ENCODE peak calls at places on chromosomes 7 and 10, in ten cellular contexts. G is WTC11; X is AG09309; F is T follicular helper cell; D is H7; H is NCI-H2081; P is stimulated activated CD8-positive, alpha-beta memory T cell treated with anti-CD3 and anti-CD28 coated beads, Interleukin-4, amount 100 ng/mL, for 4 hours; E is astrocyte of the cerebellum; N is dermis microvascular lymphatic vessel endothelial cell; B is fibroblast of the conjunctiva. K is an unnamed sample.
A peak's percentile ranks its signal among the peaks of the same experiment; 100 is the strongest.

GRCh38 chr10:76066457-76066856 is 635.0 kb downstream of the LRMDA start:
- DNase-seq in B (no peak), G (no peak), D (no peak), E (no peak), P (no peak), F (no peak), H (no peak), N (no peak), X (no peak), K (no peak)

GRCh38 chr7:149783386-149784250 is 10.2 kb upstream of the ZNF467 start:
- DNase-seq in H (no peak), G (no peak), N (no peak), P (no peak), D (peak; percentile 90), B (no peak), X (no peak), F (no peak), E (no peak), K (no peak)

GRCh38 chr7:131556055-131556911 is at the start of gene PODXL:
- DNase-seq in H (peak; percentile 71), N (no peak), X (no peak), D (peak; percentile 99), B (no peak), P (no peak), E (no peak), F (peak; percentile 11), G (peak; percentile 79), K (peak; percentile 60)

GRCh38 chr10:34743804-34744203 is 71.3 kb downstream of the PARD3 start:
- DNase-seq in P (no peak), F (no peak), N (no peak), X (no peak), D (no peak), G (no peak), H (no peak), E (no peak), B (no peak), K (no peak)

GRCh38 chr7:141073173-141073640 is 657 bp upstream of the TMEM178B start:
- DNase-seq in B (no peak), P (no peak), D (peak; percentile 83), E (no peak), N (peak; percentile 28), H (peak; percentile 68), X (no peak), G (peak; percentile 66), F (no peak), K (peak; percentile 42)

GRCh38 chr10:97683556-97684357 is 3.3 kb downstream of the AVPI1 start:
- DNase-seq in P (no peak), G (no peak), B (no peak), D (peak; percentile 53), H (no peak), X (no peak), F (no peak), E (no peak), N (no peak), K (no peak)

GRCh38 chr7:91692800-91693199 is 187.7 kb downstream of the MTERF1 start:
- DNase-seq in D (no peak), H (no peak), N (no peak), F (no peak), B (peak; percentile 34), E (peak; percentile 16), G (no peak), X (no peak), P (no peak), K (no peak)

GRCh38 chr10:27158421-27158820 is 3.3 kb downstream of the MASTL start:
- DNase-seq in P (no peak), F (no peak), E (no peak), B (no peak), N (no peak), H (peak; percentile 55), G (no peak), X (no peak), D (no peak), K (no peak)

GRCh38 chr7:33806284-33807157 is 98.8 kb upstream of the BMPER start:
- DNase-seq in H (no peak), F (no peak), N (no peak), G (no peak), E (no peak), P (no peak), X (no peak), B (no peak), D (no peak), K (no peak)

K was measured in NCI-H345.